ENCODE peak calls at places on chromosomes 7 and 10, in six cellular contexts. U, S, Y, A, D and L are unnamed samples.

GRCh38 chr10:14407567-14407966 is 76.8 kb upstream of the FRMD4A start:
- DNase-seq in U (no peak), D (no peak), Y (no peak), A (no peak), S (no peak), L (peak; percentile 77)

GRCh38 chr7:157795199-157795598 is 458.4 kb downstream of the DNAJB6 start:
- DNase-seq in Y (no peak), D (no peak), U (no peak), A (no peak), S (no peak), L (no peak)

GRCh38 chr10:35887686-35888085 is 245.6 kb upstream of the FZD8 start:
- DNase-seq in A (no peak), U (no peak), S (no peak), Y (no peak), D (no peak), L (no peak)

GRCh38 chr7:106657085-106657991 is 3.6 kb downstream of the CCDC71L start:
- DNase-seq in S (no peak), A (peak; percentile 48), Y (no peak), D (no peak), U (peak; percentile 54), L (peak; percentile 36)

GRCh38 chr7:28986723-28987122 is 28.6 kb upstream of the TRIL start:
- DNase-seq in D (no peak), S (no peak), U (peak; percentile 77), A (peak; percentile 93), Y (no peak), L (peak; percentile 32)

GRCh38 chr7:128867842-128868623 is 5.4 kb downstream of the ATP6V1F start:
- DNase-seq in S (no peak), A (peak; percentile 23), D (no peak), Y (peak; percentile 65), U (peak; percentile 51), L (no peak)

GRCh38 chr7:137080516-137081203 is 212.2 kb downstream of the CHRM2 start:
- DNase-seq in D (no peak), S (no peak), Y (no peak), A (no peak), U (peak; percentile 49), L (no peak)

GRCh38 chr7:130971297-130971696 is 237.3 kb upstream of the KLF14 start:
- DNase-seq in U (no peak), Y (no peak), A (no peak), D (no peak), S (no peak), L (peak; percentile 36)

GRCh38 chr10:4663162-4663992 is 162.6 kb upstream of the AKR1E2 start:
- DNase-seq in A (peak; percentile 99), Y (no peak), U (peak; percentile 99), D (no peak), S (no peak), L (peak; percentile 97)

GRCh38 chr7:112414855-112415490 is 35.3 kb upstream of the IFRD1 start:
- DNase-seq in A (peak; percentile 47), D (peak; percentile 21), S (no peak), Y (no peak), U (peak; percentile 38), L (peak; percentile 67)

GRCh38 chr7:40644454-40645188 is 509.8 kb downstream of the SUGCT start:
- DNase-seq in D (no peak), S (no peak), U (no peak), A (no peak), Y (peak; percentile 26), L (peak; percentile 85)

GRCh38 chr10:43336641-43337318 is 34.7 kb upstream of the FXYD4 start:
- DNase-seq in U (no peak), D (no peak), Y (no peak), A (no peak), S (no peak), L (peak; percentile 45)

GRCh38 chr10:436013-436697 is 253.3 kb downstream of the DIP2C start:
- DNase-seq in S (no peak), U (no peak), A (no peak), D (no peak), Y (peak; percentile 71), L (no peak)

GRCh38 chr7:132865766-132866531 is 215.9 kb downstream of the CHCHD3 start:
- DNase-seq in A (peak; percentile 14), D (no peak), Y (no peak), U (peak; percentile 24), S (no peak), L (no peak)

GRCh38 chr7:7996568-7996967 is 28.0 kb downstream of the GLCCI1 start:
- DNase-seq in U (peak; percentile 30), A (no peak), D (no peak), S (no peak), Y (no peak), L (peak; percentile 73)

GRCh38 chr10:72525277-72525676 is 100.6 kb downstream of the MICU1 start:
- DNase-seq in D (no peak), Y (no peak), S (no peak), A (peak; percentile 20), U (peak; percentile 44), L (no peak)

GRCh38 chr10:127198721-127199120 is 2.3 kb upstream of the INSYN2A start:
- DNase-seq in Y (no peak), A (no peak), S (no peak), D (no peak), U (no peak), L (peak; percentile 77)

GRCh38 chr10:127195571-127196226 is 692 bp downstream of the INSYN2A start:
- DNase-seq in S (peak; percentile 82), D (no peak), U (peak; percentile 12), A (peak; percentile 33), Y (peak; percentile 48), L (no peak)

GRCh38 chr10:127198307-127198706 is 1.9 kb upstream of the INSYN2A start:
- DNase-seq in Y (no peak), A (no peak), D (no peak), U (no peak), S (no peak), L (no peak)

GRCh38 chr10:127196227-127196954 is at the start of gene INSYN2A:
- DNase-seq in Y (peak; percentile 73), A (peak; percentile 58), U (peak; percentile 44), S (peak; percentile 76), D (peak; percentile 58), L (no peak)

GRCh38 chr10:127196955-127197432 is 603 bp upstream of the INSYN2A start:
- DNase-seq in S (no peak), Y (no peak), U (no peak), A (no peak), D (no peak), L (no peak)
- H3K4me1 ChIP-seq in S (peaks cover 7% of the 10 kb centered on the region), Y (peaks cover 2% of the 10 kb centered on the region), U (peaks cover 6% of the 10 kb centered on the region), A (peaks cover 28% of the 10 kb centered on the region), D (no peaks in the 10 kb centered on the region), L (peaks cover 22% of the 10 kb centered on the region)

GRCh38 chr10:127303105-127303504 is 106.7 kb upstream of the INSYN2A start:
- DNase-seq in S (no peak), U (no peak), A (no peak), Y (no peak), D (no peak), L (no peak)
- H3K14ac ChIP-seq in S (no peak overlapping the region), U (no peak overlapping the region), A (no peak overlapping the region), Y (no peak overlapping the region), D (no peak overlapping the region), L (no peak overlapping the region)

GRCh38 chr7:95250591-95250990 is 73.7 kb downstream of the PON1 start:
- DNase-seq in D (no peak), Y (no peak), S (no peak), U (no peak), A (no peak), L (no peak)
- H3K4me1 ChIP-seq in D (peaks cover 16% of the 10 kb centered on the region), Y (peaks cover 4% of the 10 kb centered on the region), S (no peaks in the 10 kb centered on the region), U (no peaks in the 10 kb centered on the region), A (peaks cover 2% of the 10 kb centered on the region), L (no peaks in the 10 kb centered on the region)

GRCh38 chr7:32881074-32881982 is 10.2 kb downstream of the KBTBD2 start:
- DNase-seq in D (no peak), S (no peak), Y (no peak), A (no peak), U (peak; percentile 36), L (no peak)
- H3K14ac ChIP-seq in D (no peak overlapping the region), S (no peak overlapping the region), Y (no peak overlapping the region), A (no peak overlapping the region), U (no peak overlapping the region), L (no peak overlapping the region)

GRCh38 chr7:37118029-37118428 is 330.6 kb downstream of the ELMO1 start:
- DNase-seq in Y (no peak), S (no peak), U (no peak), A (no peak), D (no peak), L (no peak)
- H3K4me1 ChIP-seq in Y (peaks cover 6% of the 10 kb centered on the region), S (peaks cover 1% of the 10 kb centered on the region), U (peaks cover 4% of the 10 kb centered on the region), A (no peaks in the 10 kb centered on the region), D (peaks cover 11% of the 10 kb centered on the region), L (no peaks in the 10 kb centered on the region)